ENCODE peak calls at places on chromosomes 11 and 22, in ten cellular contexts. Z is ascending aorta, M is fibroblast of pulmonary artery, I is body of pancreas, V is PC-3, U is lung, X is fibroblast of lung, Y is retinal pigment epithelial cell, Q is MM.1S, R is HCT116. H is an unnamed sample.

GRCh38 chr11:87284306-87284705 is 246.6 kb downstream of the TMEM135 start:
- DNase-seq in Z (no peak), M (no peak), I (no peak), V (no peak), U (no peak), X (no peak), Y (no peak), Q (no peak), R (no peak), H (no peak)

GRCh38 chr11:67264886-67265632 is 1.2 kb upstream of the GRK2 start:
- DNase-seq in Z (no peak), M (no peak), I (no peak), V (no peak), U (no peak), X (no peak), Y (no peak), Q (no peak), R (no peak), H (no peak)

GRCh38 chr22:40289991-40290459 is 56.3 kb upstream of the ADSL start:
- DNase-seq in Z (no peak), M (no peak), I (no peak), V (no peak), U (peak; percentile 34), X (peak; percentile 21), Y (no peak), Q (no peak), R (no peak), H (no peak)

GRCh38 chr11:6405837-6406236 is 13.1 kb downstream of the APBB1 start:
- DNase-seq in Z (no peak), M (no peak), I (no peak), V (no peak), U (no peak), X (no peak), Y (no peak), Q (no peak), R (no peak), H (no peak)

GRCh38 chr11:64974124-64974523 is 2.2 kb upstream of the MAJIN start:
- DNase-seq in Z (no peak), M (no peak), I (no peak), V (no peak), U (no peak), X (no peak), Y (no peak), Q (no peak), R (no peak), H (no peak)

GRCh38 chr11:133040289-133040893 is 491.9 kb downstream of the OPCML start:
- DNase-seq in Z (no peak), M (no peak), I (no peak), V (no peak), U (no peak), X (peak; percentile 65), Y (no peak), Q (no peak), R (no peak), H (peak; percentile 41)

GRCh38 chr11:2325719-2326118 is 23.9 kb downstream of the TSPAN32 start:
- DNase-seq in Z (no peak), M (peak; percentile 16), I (peak; percentile 80), V (peak; percentile 81), U (no peak), X (peak; percentile 58), Y (no peak), Q (no peak), R (no peak), H (no peak)

GRCh38 chr11:121452609-121453150 is at the start of gene SORL1-AS1:
- DNase-seq in Z (no peak), M (no peak), I (peak; percentile 18), V (peak; percentile 47), U (no peak), X (no peak), Y (no peak), Q (no peak), R (no peak), H (no peak)

GRCh38 chr11:124674571-124674970 is 867 bp downstream of the SPA17 start:
- DNase-seq in Z (no peak), M (no peak), I (no peak), V (no peak), U (no peak), X (no peak), Y (no peak), Q (no peak), R (no peak), H (no peak)

GRCh38 chr11:95134491-95134890 is 44.8 kb downstream of the ENDOD1 start:
- DNase-seq in Z (no peak), M (peak; percentile 58), I (no peak), V (peak; percentile 95), U (no peak), X (peak; percentile 85), Y (no peak), Q (no peak), R (no peak), H (no peak)

GRCh38 chr11:95132956-95133355 is 43.3 kb downstream of the ENDOD1 start:
- DNase-seq in Z (no peak), M (no peak), I (no peak), V (peak; percentile 46), U (no peak), X (no peak), Y (no peak), Q (no peak), R (no peak), H (no peak)

DNA sequence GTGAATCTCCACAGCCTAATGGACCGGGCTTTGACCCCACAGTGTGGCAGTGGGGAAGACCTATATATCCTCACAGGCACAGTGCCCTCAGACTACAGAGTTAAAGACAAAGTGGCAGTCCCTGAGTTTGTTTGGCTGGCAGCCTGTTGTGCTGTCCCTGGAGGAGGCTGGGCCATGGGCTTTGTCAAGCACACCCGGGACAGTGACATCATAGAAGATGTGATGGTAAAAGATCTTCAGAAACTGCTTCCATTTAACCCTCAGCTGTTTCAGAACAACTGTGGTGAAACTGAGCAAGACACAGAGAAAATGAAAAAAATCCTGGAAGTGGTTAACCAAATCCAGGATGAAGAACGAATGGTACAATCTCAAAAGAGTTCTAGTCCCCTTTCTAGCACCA is 39.0 kb downstream of the ENDOD1 start:
- DNase-seq in Z (no peak), M (no peak), I (no peak), V (no peak), U (no peak), X (no peak), Y (no peak), Q (no peak), R (no peak), H (no peak)
- H3K4me3 ChIP-seq in Z (no peak overlapping the region), M (no peak overlapping the region), I (no peak overlapping the region), V (no peak overlapping the region), U (no peak overlapping the region), X (no peak overlapping the region), Y (no peak overlapping the region), Q (no peak overlapping the region), R (no peak overlapping the region), H (no peak overlapping the region)

GRCh38 chr22:17638432-17639237 is at the start of gene BCL2L13:
- DNase-seq in Z (peak; percentile 71), M (peak; percentile 92), I (peak; percentile 94), V (peak; percentile 86), U (peak; percentile 94), X (peak; percentile 91), Y (peak; percentile 62), Q (peak; percentile 94), R (peak; percentile 78), H (no peak)
- TF ChIP-seq CTCF in Z (no peak), M (no peak), I (peak; percentile 29), V (no peak), U (no peak), X (peak; percentile 4), Y (no peak), Q (peak; percentile 4), R (no peak), H (no peak)

GRCh38 chr11:44309483-44310197 is at the start of gene ALX4:
- DNase-seq in Z (no peak), M (no peak), I (peak; percentile 16), V (peak; percentile 18), U (no peak), X (peak; percentile 17), Y (no peak), Q (no peak), R (no peak), H (no peak)
- H3K4me3 ChIP-seq in Z (peak within 1 kb of the TSS; percentile 58), M (peak within 1 kb of the TSS; percentile 7), I (no peak within 1 kb of the TSS), V (peak within 1 kb of the TSS; percentile 54), U (no peak within 1 kb of the TSS), X (no peak within 1 kb of the TSS), Y (no peak within 1 kb of the TSS), Q (no peak within 1 kb of the TSS), R (no peak within 1 kb of the TSS), H (peak within 1 kb of the TSS; percentile 59)

GRCh38 chr11:26227311-26227710 is 104.6 kb upstream of the ANO3 start:
- DNase-seq in Z (no peak), M (peak; percentile 94), I (no peak), V (peak; percentile 81), U (no peak), X (peak; percentile 79), Y (no peak), Q (peak; percentile 82), R (no peak), H (peak; percentile 73)
- TF ChIP-seq CTCF in Z (peak; percentile 28), M (peak; percentile 65), I (peak; percentile 60), V (peak; percentile 70), U (no peak), X (peak; percentile 51), Y (peak; percentile 49), Q (peak; percentile 72), R (no peak), H (peak; percentile 34)